ENCODE peak calls at places on chromosomes 5 and 9, in ten cellular contexts. P is GM23338; R is stimulated activated CD8-positive, alpha-beta memory T cell treated with anti-CD3 and anti-CD28 coated beads, Interleukin-4, amount 100 ng/mL, for 1 hour; S is GM04503; X is heart left ventricle; E is NCI-H345; L is left ventricle myocardium inferior; Z is HS-5; Y is PC-9; T is anterior cingulate cortex. I is an unnamed sample.

GRCh38 chr5:109707531-109707930 is 17.8 kb downstream of the MAN2A1 start:
- DNase-seq in P (no peak), R (no peak), S (no peak), X (no peak), E (no peak), L (no peak), Z (no peak), Y (no peak), T (no peak), I (no peak)

GRCh38 chr5:32785639-32786216 is 74.6 kb downstream of the NPR3 start:
- DNase-seq in P (no peak), R (no peak), S (no peak), X (no peak), E (no peak), L (no peak), Z (no peak), Y (peak; percentile 96), T (no peak), I (peak; percentile 91)

GRCh38 chr9:88998911-88999310 is 7.6 kb downstream of the S1PR3 start:
- DNase-seq in P (no peak), R (no peak), S (peak; percentile 21), X (peak; percentile 81), E (no peak), L (peak; percentile 66), Z (no peak), Y (no peak), T (peak; percentile 61), I (peak; percentile 26)

GRCh38 chr9:33044677-33045282 is 19.7 kb downstream of the DNAJA1 start:
- DNase-seq in P (peak; percentile 81), R (no peak), S (no peak), X (no peak), E (peak; percentile 51), L (no peak), Z (no peak), Y (peak; percentile 8), T (no peak), I (peak; percentile 65)

GRCh38 chr5:181203842-181204560 is 995 bp downstream of the TRIM7 start:
- DNase-seq in P (peak; percentile 64), R (no peak), S (no peak), X (no peak), E (no peak), L (no peak), Z (no peak), Y (peak; percentile 41), T (no peak), I (peak; percentile 61)

GRCh38 chr5:151363673-151364072 is 16.3 kb upstream of the SLC36A2 start:
- DNase-seq in P (no peak), R (no peak), S (no peak), X (no peak), E (no peak), L (no peak), Z (no peak), Y (no peak), T (no peak), I (no peak)

GRCh38 chr5:81866994-81867393 is 104.8 kb upstream of the ATG10 start:
- DNase-seq in P (no peak), R (no peak), S (no peak), X (no peak), E (no peak), L (no peak), Z (no peak), Y (no peak), T (no peak), I (no peak)

GRCh38 chr5:163506726-163507125 is 1.3 kb downstream of the MAT2B start:
- DNase-seq in P (no peak), R (no peak), S (no peak), X (no peak), E (no peak), L (no peak), Z (no peak), Y (no peak), T (no peak), I (peak; percentile 57)

GRCh38 chr9:115606851-115607250 is 488.9 kb upstream of the TNC start:
- DNase-seq in P (no peak), R (no peak), S (no peak), X (no peak), E (no peak), L (no peak), Z (no peak), Y (no peak), T (no peak), I (peak; percentile 52)

GRCh38 chr9:3827175-3827574 is 301.4 kb upstream of the RFX3 start:
- DNase-seq in P (no peak), R (no peak), S (no peak), X (no peak), E (no peak), L (no peak), Z (no peak), Y (peak; percentile 60), T (no peak), I (peak; percentile 6)

GRCh38 chr5:128227984-128228383 is 144.4 kb downstream of the SLC12A2 start:
- DNase-seq in P (no peak), R (no peak), S (peak; percentile 14), X (no peak), E (no peak), L (no peak), Z (peak; percentile 90), Y (no peak), T (no peak), I (peak; percentile 94)

GRCh38 chr9:6355728-6356127 is 27.6 kb downstream of the TPD52L3 start:
- DNase-seq in P (no peak), R (no peak), S (peak; percentile 14), X (no peak), E (no peak), L (no peak), Z (peak; percentile 20), Y (no peak), T (no peak), I (peak; percentile 39)

GRCh38 chr5:469752-470483 is 26.9 kb downstream of the EXOC3 start:
- DNase-seq in P (no peak), R (no peak), S (no peak), X (peak; percentile 38), E (no peak), L (peak; percentile 10), Z (no peak), Y (no peak), T (no peak), I (no peak)

GRCh38 chr5:104189909-104190308 is 627.3 kb upstream of the NUDT12 start:
- DNase-seq in P (no peak), R (no peak), S (no peak), X (no peak), E (no peak), L (no peak), Z (peak; percentile 51), Y (no peak), T (no peak), I (peak; percentile 73)

GRCh38 chr5:66273131-66273530 is 129.0 kb downstream of the SREK1 start:
- DNase-seq in P (no peak), R (no peak), S (no peak), X (no peak), E (no peak), L (no peak), Z (no peak), Y (no peak), T (no peak), I (no peak)

GRCh38 chr9:126842977-126843799 is 17.3 kb upstream of the ZBTB34 start:
- DNase-seq in P (no peak), R (no peak), S (no peak), X (no peak), E (no peak), L (no peak), Z (no peak), Y (no peak), T (peak; percentile 61), I (no peak)

GRCh38 chr5:1516615-1517601 is 6.9 kb downstream of the LPCAT1 start:
- DNase-seq in P (no peak), R (no peak), S (peak; percentile 69), X (peak; percentile 51), E (no peak), L (peak; percentile 6), Z (peak; percentile 37), Y (peak; percentile 38), T (no peak), I (no peak)

GRCh38 chr5:114185274-114185673 is 176.6 kb upstream of the KCNN2 start:
- DNase-seq in P (peak; percentile 60), R (no peak), S (no peak), X (peak; percentile 59), E (no peak), L (peak; percentile 36), Z (no peak), Y (peak; percentile 23), T (no peak), I (peak; percentile 8)

GRCh38 chr5:59725393-59725768 is 168.1 kb downstream of the PDE4D start:
- DNase-seq in P (no peak), R (no peak), S (peak; percentile 23), X (no peak), E (no peak), L (no peak), Z (no peak), Y (no peak), T (no peak), I (no peak)

GRCh38 chr9:16191691-16192402 is 639.0 kb downstream of the CCDC171 start:
- DNase-seq in P (peak; percentile 92), R (no peak), S (peak; percentile 35), X (peak; percentile 86), E (peak; percentile 75), L (peak; percentile 78), Z (peak; percentile 70), Y (peak; percentile 66), T (no peak), I (peak; percentile 74)